ENCODE peak calls at places on chromosomes 7 and 10, in four cellular contexts. X is GM12878, N is K562, H is endothelial cell of umbilical vein. I is an unnamed sample.
A peak's percentile ranks its signal among the peaks of the same experiment; 100 is the strongest.

GRCh38 chr10:70283071-70283444 is 746 bp downstream of the NPFFR1 start:
- DNase-seq in X (no peak), N (no peak), H (no peak), I (no peak)

GRCh38 chr10:74771054-74771453 is 55.3 kb upstream of the KAT6B start:
- DNase-seq in X (no peak), N (peak; percentile 18), H (no peak), I (no peak)

GRCh38 chr7:44280636-44280992 is 44.8 kb downstream of the CAMK2B start:
- DNase-seq in X (no peak), N (no peak), H (no peak), I (no peak)

GRCh38 chr10:788796-789748 is 99.6 kb upstream of the DIP2C start:
- DNase-seq in X (no peak), N (peak; percentile 83), H (peak; percentile 70), I (peak; percentile 60)

GRCh38 chr10:88234332-88234731 is 348.8 kb downstream of the RNLS start:
- DNase-seq in X (no peak), N (no peak), H (no peak), I (no peak)

GRCh38 chr7:73482746-73483145 is 39.3 kb downstream of the BAZ1B start:
- DNase-seq in X (no peak), N (no peak), H (no peak), I (no peak)

GRCh38 chr10:86285136-86285790 is 81.3 kb downstream of the GRID1 start:
- DNase-seq in X (no peak), N (no peak), H (no peak), I (no peak)

GRCh38 chr10:130109796-130110235 is 814 bp downstream of the C10orf143 start:
- DNase-seq in X (peak; percentile 61), N (peak; percentile 81), H (peak; percentile 89), I (peak; percentile 85)

DNA sequence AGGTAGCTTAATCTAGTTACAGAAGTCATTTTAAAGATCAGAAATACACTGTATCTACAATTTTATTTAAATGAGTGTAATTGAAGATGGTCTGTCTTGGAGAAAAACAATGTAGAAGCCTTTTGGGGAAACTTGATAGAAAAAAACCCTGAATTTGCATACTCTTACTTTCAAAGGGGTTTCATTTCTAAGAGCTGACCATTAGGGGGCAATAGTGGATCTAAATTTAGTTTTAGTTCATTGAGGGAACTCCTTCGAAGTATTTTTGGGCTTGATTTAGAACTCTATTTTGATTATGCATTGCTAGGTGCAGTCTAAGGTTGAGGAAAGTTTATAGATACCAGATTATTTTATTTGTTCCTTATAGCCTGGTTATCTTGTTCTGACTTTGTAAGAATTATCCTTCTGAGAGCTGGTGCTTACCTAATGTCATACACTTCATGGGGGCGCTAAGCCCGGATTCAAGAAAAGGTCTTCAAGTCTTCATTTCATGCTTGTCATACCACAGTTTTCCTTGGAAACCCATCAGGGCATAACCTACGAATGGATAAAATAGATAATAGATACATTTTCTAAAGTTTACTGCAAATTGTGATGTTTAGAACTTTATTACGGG is 69.1 kb upstream of the MXI1 start:
- DNase-seq in X (no peak), N (peak; percentile 69), H (peak; percentile 59), I (peak; percentile 66)
- TF ChIP-seq FOS in X (no peak), N (no peak), H (no peak), I (no peak)

DNA sequence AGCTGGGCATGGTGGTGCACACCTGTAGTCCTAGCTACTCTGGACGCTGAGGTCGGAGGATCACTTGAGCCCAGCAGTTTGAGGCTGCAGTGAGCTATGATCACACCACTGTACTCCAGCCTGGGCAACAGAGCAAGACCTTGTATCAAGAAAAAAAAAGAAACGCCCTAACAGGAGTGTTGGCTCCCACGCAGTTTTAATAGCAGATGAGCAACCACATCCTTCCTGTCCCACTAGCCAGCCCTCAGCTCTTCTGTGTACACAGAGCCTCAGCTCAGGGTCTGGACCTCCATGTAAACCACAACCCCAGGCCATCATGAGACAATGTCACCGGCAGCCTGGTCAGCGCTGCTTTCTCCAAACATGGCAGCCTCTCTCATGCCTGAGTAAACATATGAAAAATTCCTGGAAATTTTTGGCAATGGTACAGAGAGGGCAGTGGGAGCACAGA is 108.2 kb downstream of the PIP4K2A start:
- DNase-seq in X (peak; percentile 93), N (peak; percentile 47), H (peak; percentile 14), I (peak; percentile 59)
- TF ChIP-seq FOS in X (no peak), N (no peak), H (no peak), I (no peak)

GRCh38 chr7:100719523-100720319 is 547 bp upstream of the EPO start:
- DNase-seq in X (no peak), N (no peak), H (no peak), I (peak; percentile 51)

GRCh38 chr7:100721505-100721812 is 1.2 kb downstream of the EPO start:
- DNase-seq in X (no peak), N (no peak), H (no peak), I (no peak)

GRCh38 chr7:100720320-100720644 is at the start of gene EPO:
- DNase-seq in X (no peak), N (no peak), H (no peak), I (no peak)

GRCh38 chr7:100722480-100723212 is 2.4 kb downstream of the EPO start:
- DNase-seq in X (no peak), N (no peak), H (no peak), I (no peak)

GRCh38 chr7:100720645-100721504 is 607 bp downstream of the EPO start:
- DNase-seq in X (no peak), N (no peak), H (no peak), I (no peak)
- TF ChIP-seq FOS in X (no peak), N (no peak), H (no peak), I (no peak)

GRCh38 chr10:6667679-6668270 is 87.7 kb upstream of the PRKCQ start:
- DNase-seq in X (no peak), N (peak; percentile 57), H (peak; percentile 38), I (peak; percentile 43)
- TF ChIP-seq FOS in X (no peak), N (no peak), H (no peak), I (no peak)

GRCh38 chr7:27933691-27934565 is 194.0 kb downstream of the TAX1BP1 start:
- DNase-seq in X (no peak), N (no peak), H (peak; percentile 19), I (no peak)
- TF ChIP-seq FOS in X (no peak), N (no peak), H (no peak), I (no peak)

GRCh38 chr10:99913831-99914235 is 95.9 kb downstream of the DNMBP start:
- DNase-seq in X (no peak), N (no peak), H (peak; percentile 44), I (no peak)
- TF ChIP-seq FOS in X (no peak), N (no peak), H (no peak), I (no peak)